ENCODE peak calls at places on chromosomes 11 and 22, in six cellular contexts. One of them, this sample, is unnamed.

GRCh38 chr22:22959147-22959827 is 71.7 kb downstream of the IGLL5 start:
- DNase-seq in uterus: peak
- DNase-seq in tibial artery: no peak
- DNase-seq in GM10248: peak
- DNase-seq in WERI-Rb-1: peak
- DNase-seq in AG09319: peak
- DNase-seq in this sample: no peak

GRCh38 chr11:41498726-41499125 is 39.3 kb upstream of the LRRC4C start:
- DNase-seq in uterus: no peak
- DNase-seq in tibial artery: no peak
- DNase-seq in GM10248: no peak
- DNase-seq in WERI-Rb-1: no peak
- DNase-seq in AG09319: no peak
- DNase-seq in this sample: no peak

GRCh38 chr22:39207141-39208012 is 37.4 kb downstream of the PDGFB start:
- DNase-seq in uterus: peak
- DNase-seq in tibial artery: peak
- DNase-seq in GM10248: no peak
- DNase-seq in WERI-Rb-1: no peak
- DNase-seq in AG09319: no peak
- DNase-seq in this sample: peak

GRCh38 chr11:16097543-16097942 is 258.8 kb downstream of the SOX6 start:
- DNase-seq in uterus: no peak
- DNase-seq in tibial artery: no peak
- DNase-seq in GM10248: no peak
- DNase-seq in WERI-Rb-1: no peak
- DNase-seq in AG09319: no peak
- DNase-seq in this sample: no peak

GRCh38 chr11:1877211-1878133 is 14.2 kb downstream of the PRR33 start:
- DNase-seq in uterus: peak
- DNase-seq in tibial artery: peak
- DNase-seq in GM10248: no peak
- DNase-seq in WERI-Rb-1: no peak
- DNase-seq in AG09319: no peak
- DNase-seq in this sample: peak

GRCh38 chr22:19317865-19318264 is 26.3 kb upstream of the CLTCL1 start:
- DNase-seq in uterus: no peak
- DNase-seq in tibial artery: no peak
- DNase-seq in GM10248: no peak
- DNase-seq in WERI-Rb-1: no peak
- DNase-seq in AG09319: no peak
- DNase-seq in this sample: no peak

GRCh38 chr11:16946477-16947282 is 67.5 kb downstream of the PLEKHA7 start:
- DNase-seq in uterus: no peak
- DNase-seq in tibial artery: no peak
- DNase-seq in GM10248: peak
- DNase-seq in WERI-Rb-1: peak
- DNase-seq in AG09319: no peak
- DNase-seq in this sample: no peak

GRCh38 chr11:127074151-127074761 is 73.7 kb upstream of the KIRREL3 start:
- DNase-seq in uterus: no peak
- DNase-seq in tibial artery: no peak
- DNase-seq in GM10248: peak
- DNase-seq in WERI-Rb-1: peak
- DNase-seq in AG09319: no peak
- DNase-seq in this sample: no peak

GRCh38 chr11:73538381-73538872 is 59.5 kb downstream of the FAM168A start:
- DNase-seq in uterus: no peak
- DNase-seq in tibial artery: no peak
- DNase-seq in GM10248: peak
- DNase-seq in WERI-Rb-1: no peak
- DNase-seq in AG09319: no peak
- DNase-seq in this sample: no peak

GRCh38 chr11:24496371-24496727 is 504 bp upstream of the LUZP2 start:
- DNase-seq in uterus: no peak
- DNase-seq in tibial artery: no peak
- DNase-seq in GM10248: no peak
- DNase-seq in WERI-Rb-1: no peak
- DNase-seq in AG09319: no peak
- DNase-seq in this sample: no peak

GRCh38 chr11:45852712-45853101 is 5.4 kb downstream of the CRY2 start:
- DNase-seq in uterus: no peak
- DNase-seq in tibial artery: peak
- DNase-seq in GM10248: peak
- DNase-seq in WERI-Rb-1: no peak
- DNase-seq in AG09319: no peak
- DNase-seq in this sample: no peak

GRCh38 chr11:129277216-129277838 is 85.2 kb upstream of the ARHGAP32 start:
- DNase-seq in uterus: no peak
- DNase-seq in tibial artery: no peak
- DNase-seq in GM10248: no peak
- DNase-seq in WERI-Rb-1: no peak
- DNase-seq in AG09319: no peak
- DNase-seq in this sample: no peak

DNA sequence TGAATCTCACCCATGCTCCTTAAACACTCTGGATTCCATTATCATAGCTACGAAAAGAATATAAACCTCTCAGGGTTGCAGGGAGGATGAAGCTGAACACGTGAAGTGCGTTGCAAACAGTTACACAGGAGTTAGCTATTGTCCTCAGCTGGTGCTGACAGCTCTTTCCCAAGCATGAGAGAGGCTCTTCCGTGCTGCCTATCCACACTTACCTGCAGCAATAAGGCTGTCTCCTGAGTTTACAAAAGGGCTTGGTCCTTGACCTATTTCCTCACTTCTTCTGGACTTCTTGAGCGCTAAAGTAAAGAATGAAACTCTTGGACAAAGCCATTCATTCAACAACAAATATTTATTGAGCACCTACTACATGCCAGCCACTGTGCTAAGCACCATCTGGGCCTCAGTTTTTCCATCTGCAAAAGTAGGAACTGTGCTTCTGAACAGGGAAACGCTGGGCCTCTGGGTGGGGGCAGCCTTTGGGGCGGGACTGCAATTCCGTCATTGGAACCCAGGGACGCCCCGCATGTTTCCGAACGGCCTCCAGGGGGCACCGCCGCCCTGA is 749 bp upstream of the ARL2 start:
- DNase-seq in uterus: peak
- DNase-seq in tibial artery: peak
- DNase-seq in GM10248: peak
- DNase-seq in WERI-Rb-1: peak
- DNase-seq in AG09319: peak
- DNase-seq in this sample: no peak
- TF ChIP-seq CTCF in uterus: peak
- TF ChIP-seq CTCF in tibial artery: no peak
- TF ChIP-seq CTCF in GM10248: peak
- TF ChIP-seq CTCF in WERI-Rb-1: peak
- TF ChIP-seq CTCF in AG09319: peak
- TF ChIP-seq CTCF in this sample: peak

GRCh38 chr11:8768625-8769333 is 86.2 kb downstream of the RPL27A start:
- DNase-seq in uterus: peak
- DNase-seq in tibial artery: peak
- DNase-seq in GM10248: no peak
- DNase-seq in WERI-Rb-1: no peak
- DNase-seq in AG09319: peak
- DNase-seq in this sample: no peak
- TF ChIP-seq CTCF in uterus: peak
- TF ChIP-seq CTCF in tibial artery: peak
- TF ChIP-seq CTCF in GM10248: no peak
- TF ChIP-seq CTCF in WERI-Rb-1: peak
- TF ChIP-seq CTCF in AG09319: peak
- TF ChIP-seq CTCF in this sample: peak

DNA sequence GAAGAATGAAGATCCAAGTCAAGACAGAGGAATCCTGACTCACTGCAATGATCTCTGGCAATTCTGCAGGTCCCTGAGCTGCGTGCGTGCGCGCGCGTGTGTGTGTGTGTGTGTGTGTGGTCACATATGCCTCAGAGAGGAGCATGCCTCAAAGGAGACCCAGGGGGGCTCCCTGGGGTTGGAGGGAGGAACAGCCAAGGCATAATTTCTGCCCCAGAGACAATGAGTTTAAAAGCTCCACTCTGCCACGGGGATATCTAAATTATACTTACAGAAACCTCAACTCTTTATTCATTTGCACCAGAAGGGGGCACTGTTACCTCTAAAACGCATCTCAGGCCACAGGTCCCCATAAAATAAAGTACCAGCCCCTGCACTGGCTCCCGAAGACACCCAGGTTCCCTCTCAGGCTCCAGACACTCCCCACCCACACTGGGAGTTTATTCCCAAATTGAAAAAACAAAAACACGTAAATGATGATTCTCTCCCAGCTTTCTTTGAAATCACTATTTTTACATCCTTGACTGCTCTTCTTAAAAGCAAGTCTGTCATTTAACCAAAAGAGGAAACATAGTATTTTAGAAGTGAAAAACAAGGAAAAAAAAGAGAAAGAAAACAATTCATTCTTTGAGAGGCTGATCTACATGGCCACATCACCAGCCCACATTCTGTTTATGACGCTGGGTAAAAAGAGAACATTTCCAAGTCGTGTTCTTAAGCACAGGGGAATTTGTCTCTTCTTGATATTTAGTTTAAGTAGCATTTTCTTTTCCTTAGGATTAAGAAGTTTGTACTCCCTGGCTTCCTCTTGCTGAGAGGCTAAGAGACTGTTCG is 400.9 kb downstream of the LARGE1 start:
- DNase-seq in uterus: peak
- DNase-seq in tibial artery: no peak
- DNase-seq in GM10248: peak
- DNase-seq in WERI-Rb-1: peak
- DNase-seq in AG09319: peak
- DNase-seq in this sample: no peak
- TF ChIP-seq CTCF in uterus: peak
- TF ChIP-seq CTCF in tibial artery: peak
- TF ChIP-seq CTCF in GM10248: peak
- TF ChIP-seq CTCF in WERI-Rb-1: peak
- TF ChIP-seq CTCF in AG09319: peak
- TF ChIP-seq CTCF in this sample: peak

GRCh38 chr11:67576742-67577475 is 6.7 kb upstream of the GSTP1 start:
- DNase-seq in uterus: no peak
- DNase-seq in tibial artery: no peak
- DNase-seq in GM10248: no peak
- DNase-seq in WERI-Rb-1: peak
- DNase-seq in AG09319: no peak
- DNase-seq in this sample: no peak
- TF ChIP-seq CTCF in uterus: no peak
- TF ChIP-seq CTCF in tibial artery: no peak
- TF ChIP-seq CTCF in GM10248: peak
- TF ChIP-seq CTCF in WERI-Rb-1: peak
- TF ChIP-seq CTCF in AG09319: no peak
- TF ChIP-seq CTCF in this sample: no peak

DNA sequence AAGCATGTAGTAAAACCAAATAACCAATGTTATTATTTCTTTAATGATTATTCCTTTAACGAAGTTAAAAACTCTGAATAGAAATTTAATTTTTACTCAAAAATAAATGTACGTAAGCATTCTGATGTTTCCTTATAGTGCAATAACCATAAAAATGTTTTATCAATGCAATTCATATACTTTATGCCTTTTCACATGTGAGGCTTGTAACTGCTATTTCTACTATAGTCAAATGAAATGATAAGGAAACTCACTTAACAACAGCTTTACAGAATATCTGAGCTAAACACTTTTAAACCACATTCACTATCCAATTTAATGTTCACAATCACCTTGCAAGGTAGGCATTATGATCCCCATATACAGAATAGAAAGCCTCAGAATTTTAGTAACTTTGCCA is 17.4 kb downstream of the BTBD10 start:
- DNase-seq in uterus: no peak
- DNase-seq in tibial artery: no peak
- DNase-seq in GM10248: no peak
- DNase-seq in WERI-Rb-1: no peak
- DNase-seq in AG09319: no peak
- DNase-seq in this sample: no peak
- TF ChIP-seq CTCF in uterus: no peak
- TF ChIP-seq CTCF in tibial artery: no peak
- TF ChIP-seq CTCF in GM10248: no peak
- TF ChIP-seq CTCF in WERI-Rb-1: no peak
- TF ChIP-seq CTCF in AG09319: no peak
- TF ChIP-seq CTCF in this sample: no peak

GRCh38 chr11:9849384-9849783 is 185.5 kb downstream of the SWAP70 start:
- DNase-seq in uterus: no peak
- DNase-seq in tibial artery: no peak
- DNase-seq in GM10248: no peak
- DNase-seq in WERI-Rb-1: no peak
- DNase-seq in AG09319: no peak
- DNase-seq in this sample: no peak

GRCh38 chr11:9850224-9850895 is 186.5 kb downstream of the SWAP70 start:
- DNase-seq in uterus: no peak
- DNase-seq in tibial artery: no peak
- DNase-seq in GM10248: no peak
- DNase-seq in WERI-Rb-1: no peak
- DNase-seq in AG09319: no peak
- DNase-seq in this sample: no peak

GRCh38 chr11:9853929-9854557 is 190.2 kb downstream of the SWAP70 start:
- DNase-seq in uterus: no peak
- DNase-seq in tibial artery: no peak
- DNase-seq in GM10248: no peak
- DNase-seq in WERI-Rb-1: no peak
- DNase-seq in AG09319: no peak
- DNase-seq in this sample: no peak

GRCh38 chr11:9852465-9852864 is 188.6 kb downstream of the SWAP70 start:
- DNase-seq in uterus: no peak
- DNase-seq in tibial artery: no peak
- DNase-seq in GM10248: no peak
- DNase-seq in WERI-Rb-1: no peak
- DNase-seq in AG09319: no peak
- DNase-seq in this sample: no peak

GRCh38 chr11:9851366-9851765 is 187.5 kb downstream of the SWAP70 start:
- DNase-seq in uterus: no peak
- DNase-seq in tibial artery: no peak
- DNase-seq in GM10248: no peak
- DNase-seq in WERI-Rb-1: no peak
- DNase-seq in AG09319: no peak
- DNase-seq in this sample: no peak
- TF ChIP-seq CTCF in uterus: no peak
- TF ChIP-seq CTCF in tibial artery: no peak
- TF ChIP-seq CTCF in GM10248: no peak
- TF ChIP-seq CTCF in WERI-Rb-1: no peak
- TF ChIP-seq CTCF in AG09319: no peak
- TF ChIP-seq CTCF in this sample: no peak

This sample was measured in chondrocyte.